ENCODE peak calls at places on chromosomes 2 and 18, in seven cellular contexts. V is HCT116, G is GM23338, Z is breast epithelium, F is SK-N-SH, A is H1, R is spleen. L is an unnamed sample.

GRCh38 chr2:168552450-168552856 is 96.4 kb downstream of the CERS6 start:
- DNase-seq in G (peak; percentile 97), A (peak; percentile 75), R (peak; percentile 76), V (no peak), F (no peak), Z (no peak), L (no peak)

GRCh38 chr18:59516356-59517155 is 157.5 kb upstream of the LMAN1 start:
- DNase-seq in F (peak; percentile 45), A (no peak), R (no peak), V (no peak), Z (no peak), G (peak; percentile 41), L (no peak)

GRCh38 chr2:66240284-66240683 is 194.6 kb upstream of the MEIS1 start:
- DNase-seq in R (no peak), V (no peak), G (no peak), A (no peak), Z (peak; percentile 44), F (no peak), L (peak; percentile 31)

GRCh38 chr2:71504611-71505010 is 51.2 kb downstream of the DYSF start:
- DNase-seq in V (no peak), R (peak; percentile 47), Z (no peak), G (no peak), F (no peak), A (no peak), L (no peak)

GRCh38 chr2:153479527-153479926 is 965 bp upstream of the RPRM start:
- DNase-seq in Z (no peak), R (no peak), G (no peak), F (no peak), A (no peak), V (no peak), L (no peak)

GRCh38 chr18:334575-335132 is 66.8 kb upstream of the THOC1 start:
- DNase-seq in A (no peak), F (no peak), R (no peak), Z (no peak), V (no peak), G (no peak), L (no peak)

GRCh38 chr2:133774675-133775005 is 206.4 kb upstream of the NCKAP5 start:
- DNase-seq in F (no peak), V (no peak), A (no peak), Z (peak; percentile 71), G (no peak), R (no peak), L (peak; percentile 58)

GRCh38 chr2:181203412-181203811 is 223.0 kb downstream of the UBE2E3 start:
- DNase-seq in G (no peak), A (no peak), F (no peak), R (no peak), Z (no peak), V (peak; percentile 79), L (no peak)

GRCh38 chr2:27263287-27264252 is 723 bp upstream of the SLC30A3 start:
- DNase-seq in G (peak; percentile 58), R (no peak), Z (no peak), V (no peak), A (peak; percentile 71), F (peak; percentile 65), L (no peak)
- TF ChIP-seq POLR2AphosphoS5 in G (no peak), R (no peak), Z (no peak), V (no peak), A (no peak), F (no peak), L (no peak)

GRCh38 chr2:160224507-160224906 is 24.4 kb upstream of the ITGB6 start:
- DNase-seq in A (no peak), G (no peak), R (no peak), V (no peak), Z (no peak), F (peak; percentile 51), L (no peak)
- H3K4me1 ChIP-seq in A (peaks cover 5% of the 10 kb centered on the region), G (peaks cover 10% of the 10 kb centered on the region), R (peaks cover 3% of the 10 kb centered on the region), V (peaks cover 100% of the 10 kb centered on the region), Z (peaks cover 17% of the 10 kb centered on the region), F (peaks cover 38% of the 10 kb centered on the region), L (no peaks in the 10 kb centered on the region)

GRCh38 chr2:53654364-53654763 is 113.2 kb upstream of the CHAC2 start:
- DNase-seq in R (no peak), F (no peak), A (no peak), G (no peak), V (no peak), Z (no peak), L (no peak)
- TF ChIP-seq POLR2AphosphoS5 in R (no peak), F (no peak), A (no peak), G (no peak), V (no peak), Z (no peak), L (no peak)

DNA sequence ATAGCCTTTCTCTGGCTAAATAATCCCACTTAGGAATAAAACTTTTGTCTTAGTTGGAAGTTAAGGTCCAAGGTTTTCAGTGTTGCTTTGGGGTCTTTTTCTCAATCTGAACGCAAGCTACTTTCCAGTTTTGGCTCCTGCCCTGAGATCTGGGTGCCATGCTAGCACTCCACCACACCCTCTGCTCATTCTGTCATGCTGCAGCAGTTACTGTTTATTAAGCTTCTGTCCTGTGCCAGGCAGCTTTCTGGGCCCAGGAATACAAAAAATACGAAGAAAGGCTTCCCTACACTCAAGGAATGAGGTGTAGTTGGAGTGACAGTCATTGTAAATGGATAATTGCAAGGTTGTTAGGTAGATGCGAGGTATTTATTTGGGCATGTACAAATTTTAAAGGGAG is 46.3 kb upstream of the RTN4 start:
- DNase-seq in F (no peak), Z (no peak), A (no peak), R (no peak), V (no peak), G (no peak), L (no peak)
- H3K4me1 ChIP-seq in F (peaks cover 7% of the 10 kb centered on the region), Z (no peaks in the 10 kb centered on the region), A (no peaks in the 10 kb centered on the region), R (no peaks in the 10 kb centered on the region), V (peaks cover 34% of the 10 kb centered on the region), G (peaks cover 15% of the 10 kb centered on the region), L (peaks cover 7% of the 10 kb centered on the region)